ENCODE peak calls at places on chromosomes 1 and 21, in nine cellular contexts. N is Panc1, M is endothelial cell, V is upper lobe of right lung, Q is dorsolateral prefrontal cortex, I is astrocyte of the spinal cord, T is neural progenitor cell, L is omental fat pad, H is pancreas. B is an unnamed sample.

GRCh38 chr1:34164510-34165381 is at the start of gene CSMD2:
- DNase-seq in T (peak; percentile 88), M (peak; percentile 61), I (peak; percentile 67), L (no peak), V (peak; percentile 70), Q (peak; percentile 90), N (no peak), H (peak; percentile 74), B (no peak)

GRCh38 chr1:83017701-83018100 is 981.2 kb downstream of the TTLL7 start:
- DNase-seq in M (no peak), T (no peak), V (no peak), L (no peak), N (no peak), H (no peak), Q (no peak), I (no peak), B (no peak)

GRCh38 chr1:196607940-196608339 is 300 bp downstream of the KCNT2 start:
- DNase-seq in T (peak; percentile 26), V (no peak), M (no peak), N (no peak), L (no peak), I (peak; percentile 20), H (no peak), Q (no peak), B (no peak)

GRCh38 chr1:208131631-208132286 is 112.4 kb downstream of the PLXNA2 start:
- DNase-seq in H (no peak), Q (no peak), N (no peak), I (peak; percentile 52), T (no peak), M (no peak), V (no peak), L (no peak), B (no peak)

GRCh38 chr1:111739984-111740765 is 980 bp upstream of the INKA2 start:
- DNase-seq in Q (peak; percentile 73), I (peak; percentile 66), L (no peak), T (peak; percentile 96), V (peak; percentile 82), M (peak; percentile 66), N (no peak), H (peak; percentile 75), B (peak; percentile 44)

GRCh38 chr21:34984356-34984755 is 64.7 kb downstream of the RUNX1 start:
- DNase-seq in I (no peak), V (no peak), Q (no peak), M (no peak), L (no peak), H (no peak), N (no peak), T (no peak), B (no peak)

GRCh38 chr1:211511947-211512346 is 20.0 kb upstream of the RD3 start:
- DNase-seq in I (peak; percentile 85), M (no peak), V (no peak), T (no peak), Q (no peak), L (no peak), N (no peak), H (no peak), B (no peak)

GRCh38 chr1:67336783-67337182 is 29.1 kb downstream of the IL12RB2 start:
- DNase-seq in M (no peak), I (no peak), T (no peak), Q (no peak), H (no peak), N (no peak), V (no peak), L (no peak), B (no peak)

DNA sequence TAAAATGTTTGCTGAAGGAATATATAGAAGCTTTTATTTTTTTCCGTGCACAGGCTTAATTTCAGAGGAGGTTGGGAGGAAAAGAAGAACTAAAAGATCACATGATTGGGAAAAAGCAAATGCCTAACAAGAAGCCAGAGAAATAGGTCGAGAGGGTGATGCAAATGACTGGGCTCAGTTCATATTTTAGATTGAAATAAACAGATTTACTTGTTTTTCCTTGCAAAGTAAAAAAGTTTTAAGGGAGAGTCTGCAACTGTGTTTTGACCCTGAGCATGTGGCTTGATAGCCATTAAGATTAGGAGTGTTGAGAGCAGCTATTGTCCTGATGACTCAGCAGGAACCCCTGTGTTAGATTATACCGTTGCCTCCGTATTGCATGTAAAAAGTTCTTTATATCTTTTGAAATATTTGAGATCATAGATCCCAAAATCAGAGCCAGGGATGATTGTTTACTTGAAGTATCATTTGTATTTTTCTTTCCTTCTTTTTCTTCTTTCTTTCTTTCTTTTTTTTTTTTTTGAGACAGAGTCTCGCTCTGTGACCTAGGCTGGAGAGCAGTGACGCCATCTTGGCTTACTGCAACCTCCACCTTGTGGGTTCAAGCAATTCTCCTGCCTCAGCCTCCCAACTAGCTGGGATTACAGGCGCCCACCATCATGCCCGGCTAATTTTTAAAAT is 20.2 kb downstream of the CLIC4 start:
- DNase-seq in M (no peak), Q (no peak), V (no peak), T (no peak), I (peak; percentile 68), N (no peak), L (no peak), H (no peak), B (no peak)
- TF ChIP-seq CTCF in M (no peak), Q (no peak), V (no peak), T (no peak), I (no peak), N (no peak), L (no peak), H (no peak), B (no peak)

GRCh38 chr1:31871703-31872102 is 55.9 kb upstream of the SPOCD1 start:
- DNase-seq in M (no peak), T (no peak), H (no peak), I (no peak), L (no peak), Q (no peak), V (no peak), N (no peak), B (no peak)
- TF ChIP-seq CTCF in M (no peak), T (no peak), H (no peak), I (no peak), L (no peak), Q (no peak), V (no peak), N (no peak), B (no peak)

GRCh38 chr1:37930246-37931142 is 16.4 kb downstream of the INPP5B start:
- DNase-seq in I (no peak), Q (no peak), N (no peak), M (no peak), H (peak; percentile 19), T (no peak), L (no peak), V (peak; percentile 69), B (no peak)

GRCh38 chr1:37931148-37931492 is 15.7 kb downstream of the INPP5B start:
- DNase-seq in V (no peak), M (no peak), T (no peak), L (no peak), I (no peak), H (no peak), Q (no peak), N (no peak), B (no peak)

GRCh38 chr1:37926061-37926924 is 20.6 kb downstream of the INPP5B start:
- DNase-seq in M (no peak), Q (no peak), T (no peak), I (peak; percentile 23), N (no peak), L (no peak), V (peak; percentile 52), H (no peak), B (no peak)

GRCh38 chr1:37932759-37933158 is 14.1 kb downstream of the INPP5B start:
- DNase-seq in M (no peak), V (no peak), Q (no peak), N (peak; percentile 59), L (no peak), H (no peak), T (no peak), I (peak; percentile 55), B (no peak)

DNA sequence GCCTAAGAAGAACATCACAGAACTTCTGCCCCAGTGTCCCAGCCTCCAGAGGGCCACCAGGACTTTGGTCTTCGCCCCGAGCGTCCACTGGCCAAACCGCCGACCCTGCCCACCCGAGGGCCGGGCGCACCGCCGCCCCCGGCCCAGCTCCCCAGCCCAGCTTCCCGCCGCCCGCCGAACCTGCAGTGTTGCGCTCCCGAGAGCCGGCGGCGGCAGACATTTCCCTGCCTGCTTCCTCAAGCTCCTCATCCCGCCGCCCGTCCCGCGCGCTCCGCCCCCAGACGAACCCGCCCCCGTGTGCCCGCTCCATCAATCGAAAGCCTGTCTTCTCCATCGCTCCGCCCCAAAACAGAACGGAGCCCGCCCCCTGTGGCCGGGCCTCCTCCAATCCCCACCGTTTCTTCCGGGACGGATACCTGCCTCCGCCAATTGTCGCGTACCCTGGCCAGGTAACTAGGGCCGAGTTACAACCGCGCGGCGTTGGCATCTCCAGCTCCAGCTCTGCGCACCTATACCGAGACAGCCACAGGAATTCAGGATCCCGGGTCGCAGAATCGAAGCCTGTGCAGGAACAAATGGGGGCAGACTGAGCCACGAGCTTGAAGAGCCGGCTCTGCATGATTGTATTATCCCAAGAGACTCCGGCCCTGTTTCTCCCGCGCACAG is 15.2 kb downstream of the INPP5B start:
- DNase-seq in H (peak; percentile 96), L (peak; percentile 82), T (peak; percentile 99), N (peak; percentile 90), M (peak; percentile 97), Q (peak; percentile 94), V (peak; percentile 99), I (peak; percentile 96), B (peak; percentile 96)
- TF ChIP-seq CTCF in H (no peak), L (no peak), T (no peak), N (no peak), M (no peak), Q (peak; percentile 51), V (no peak), I (no peak), B (peak; percentile 49)

GRCh38 chr1:163875214-163875926 is 553.6 kb downstream of the NUF2 start:
- DNase-seq in V (no peak), I (no peak), M (no peak), T (peak; percentile 13), N (no peak), L (no peak), Q (no peak), H (no peak), B (peak; percentile 31)

GRCh38 chr1:163872067-163872466 is 550.3 kb downstream of the NUF2 start:
- DNase-seq in L (no peak), H (no peak), I (no peak), M (no peak), N (no peak), Q (no peak), V (no peak), T (no peak), B (no peak)

GRCh38 chr1:163875927-163876320 is 554.2 kb downstream of the NUF2 start:
- DNase-seq in I (no peak), V (no peak), H (no peak), T (no peak), L (no peak), Q (no peak), N (no peak), M (no peak), B (no peak)

GRCh38 chr1:163876546-163876945 is 554.8 kb downstream of the NUF2 start:
- DNase-seq in M (no peak), I (no peak), V (no peak), H (no peak), Q (no peak), L (no peak), T (no peak), N (no peak), B (no peak)

DNA sequence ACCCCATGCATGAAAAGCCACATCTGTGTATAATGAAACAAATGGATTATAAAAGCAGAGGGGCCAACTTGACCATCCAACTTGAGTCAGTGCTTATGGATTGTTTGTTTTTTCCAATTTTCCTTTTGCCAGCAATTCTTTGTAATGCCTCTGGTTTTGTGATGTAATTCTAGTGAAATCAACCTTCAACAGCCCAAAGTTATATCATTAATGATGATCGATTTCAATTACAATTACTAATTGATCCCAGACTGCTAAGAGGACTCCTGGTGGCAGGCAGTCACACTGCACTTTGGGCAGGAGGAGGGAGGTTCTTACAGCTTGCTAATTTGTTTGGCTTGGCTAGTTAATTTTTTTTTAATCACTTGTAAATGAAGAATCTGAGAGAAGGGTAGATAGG is 552.3 kb downstream of the NUF2 start:
- DNase-seq in V (no peak), I (no peak), M (no peak), Q (no peak), T (no peak), L (no peak), H (no peak), N (no peak), B (no peak)
- TF ChIP-seq CTCF in V (no peak), I (peak; percentile 32), M (peak; percentile 61), Q (no peak), T (peak; percentile 53), L (no peak), H (no peak), N (peak; percentile 11), B (no peak)